ENCODE peak calls at places on chromosomes 6 and 20, in four cellular contexts. E is activated naive CD4-positive, alpha-beta T cell; V is prostate gland; I is ascending aorta. N is an unnamed sample.

GRCh38 chr6:79240509-79240908 is 6.0 kb upstream of the HMGN3 start:
- DNase-seq in E (no peak), V (no peak), I (no peak), N (no peak)

GRCh38 chr6:48074368-48074767 is 36.6 kb downstream of the PTCHD4 start:
- DNase-seq in E (no peak), V (no peak), I (no peak), N (peak)

GRCh38 chr6:110250838-110251237 is 70.6 kb downstream of the CDC40 start:
- DNase-seq in E (no peak), V (no peak), I (no peak), N (peak)

GRCh38 chr6:87807423-87807978 is 105.5 kb upstream of the AKIRIN2 start:
- DNase-seq in E (no peak), V (no peak), I (no peak), N (no peak)

GRCh38 chr6:906920-907319 is 214.0 kb upstream of the EXOC2 start:
- DNase-seq in E (no peak), V (no peak), I (no peak), N (peak)

GRCh38 chr6:14305131-14305530 is 187.6 kb downstream of the CD83 start:
- DNase-seq in E (no peak), V (no peak), I (no peak), N (no peak)

GRCh38 chr20:62363920-62364851 is 2.9 kb downstream of the LAMA5 start:
- DNase-seq in E (no peak), V (peak), I (no peak), N (no peak)

GRCh38 chr20:19327401-19327800 is 115.0 kb downstream of the SLC24A3 start:
- DNase-seq in E (no peak), V (no peak), I (no peak), N (no peak)

GRCh38 chr20:24998631-24999445 is 6.3 kb upstream of the APMAP start:
- DNase-seq in E (no peak), V (no peak), I (no peak), N (no peak)

GRCh38 chr20:14062171-14062570 is 66.9 kb downstream of the MACROD2 start:
- DNase-seq in E (no peak), V (no peak), I (no peak), N (no peak)

GRCh38 chr6:163721435-163721834 is 306.9 kb downstream of the QKI start:
- DNase-seq in E (no peak), V (no peak), I (no peak), N (no peak)

GRCh38 chr6:118485601-118486550 is 62.2 kb upstream of the PLN start:
- DNase-seq in E (no peak), V (no peak), I (no peak), N (no peak)

GRCh38 chr20:25695532-25696383 is 895 bp downstream of the ZNF337 start:
- DNase-seq in E (no peak), V (no peak), I (no peak), N (no peak)

GRCh38 chr20:20492521-20493334 is 124.8 kb downstream of the INSM1 start:
- DNase-seq in E (no peak), V (no peak), I (no peak), N (peak)

GRCh38 chr6:43308101-43308989 is at the start of gene CRIP3:
- DNase-seq in E (no peak), V (peak), I (no peak), N (peak)

GRCh38 chr20:3000852-3001523 is 42.4 kb upstream of the GNRH2 start:
- DNase-seq in E (no peak), V (no peak), I (no peak), N (peak)

GRCh38 chr6:53741417-53741816 is 53.4 kb upstream of the LRRC1 start:
- DNase-seq in E (no peak), V (no peak), I (no peak), N (peak)

GRCh38 chr6:152636675-152637421 is at the start of gene SYNE1:
- DNase-seq in E (no peak), V (peak), I (no peak), N (peak)

GRCh38 chr20:39632757-39633156 is 670.6 kb downstream of the DHX35 start:
- DNase-seq in E (no peak), V (no peak), I (no peak), N (no peak)

GRCh38 chr6:26273673-26274595 is 91.1 kb upstream of the BTN3A2 start:
- DNase-seq in E (no peak), V (no peak), I (no peak), N (no peak)

GRCh38 chr6:80541886-80542285 is 435.4 kb downstream of the BCKDHB start:
- DNase-seq in E (no peak), V (no peak), I (no peak), N (no peak)

GRCh38 chr6:32963870-32964269 is 4.5 kb upstream of the BRD2 start:
- DNase-seq in E (no peak), V (no peak), I (no peak), N (no peak)

GRCh38 chr20:4082406-4083102 is 67.2 kb upstream of the RNF24 start:
- DNase-seq in E (no peak), V (no peak), I (no peak), N (peak)

GRCh38 chr6:138571174-138571573 is 71.9 kb upstream of the NHSL1 start:
- DNase-seq in E (no peak), V (no peak), I (no peak), N (no peak)

GRCh38 chr20:33852971-33853813 is 42.0 kb downstream of the CHMP4B start:
- DNase-seq in E (no peak), V (no peak), I (no peak), N (no peak)

GRCh38 chr6:20702366-20702765 is 168.1 kb downstream of the CDKAL1 start:
- DNase-seq in E (no peak), V (no peak), I (no peak), N (no peak)